ENCODE peak calls at places on chromosomes 2 and 18, in seven cellular contexts. K, N, Y, R, G, D and C are unnamed samples.

GRCh38 chr18:55588001-55588875 is at the start of gene TCF4:
- DNase-seq in D (peak), N (no peak), K (peak), Y (peak), R (peak), G (peak), C (peak)

GRCh38 chr2:203461736-203462135 is 73.4 kb downstream of the RAPH1 start:
- DNase-seq in Y (no peak), N (no peak), K (no peak), G (no peak), R (no peak), D (no peak), C (no peak)

GRCh38 chr2:70711191-70711590 is 56.8 kb downstream of the ADD2 start:
- DNase-seq in Y (no peak), R (no peak), N (no peak), G (no peak), D (no peak), K (no peak), C (no peak)

GRCh38 chr18:27244259-27244658 is 59.2 kb upstream of the CHST9 start:
- DNase-seq in K (no peak), R (no peak), G (no peak), D (no peak), N (no peak), Y (no peak), C (no peak)

GRCh38 chr2:26619096-26619495 is 22.1 kb downstream of the CIB4 start:
- DNase-seq in R (no peak), Y (no peak), G (no peak), N (no peak), K (no peak), D (no peak), C (no peak)

GRCh38 chr2:74632939-74633312 is 15.2 kb downstream of the M1AP start:
- DNase-seq in D (no peak), Y (no peak), G (no peak), R (no peak), K (peak), N (no peak), C (no peak)

GRCh38 chr2:143841935-143842334 is 678.0 kb downstream of the ZEB2 start:
- DNase-seq in K (peak), R (no peak), D (peak), G (no peak), Y (no peak), N (no peak), C (no peak)

GRCh38 chr2:237702439-237703397 is 75.3 kb downstream of the LRRFIP1 start:
- DNase-seq in D (peak), R (peak), Y (no peak), G (no peak), N (no peak), K (peak), C (peak)

GRCh38 chr2:223090540-223091235 is 38.7 kb downstream of the KCNE4 start:
- DNase-seq in G (no peak), K (no peak), R (no peak), Y (no peak), N (no peak), D (no peak), C (no peak)

GRCh38 chr2:156405586-156405985 is 30.6 kb upstream of the GPD2 start:
- DNase-seq in K (no peak), Y (no peak), D (peak), N (no peak), R (no peak), G (no peak), C (peak)

GRCh38 chr2:171159326-171160118 is 1.2 kb downstream of the TLK1 start:
- DNase-seq in N (peak), G (peak), R (peak), Y (peak), K (peak), D (peak), C (peak)

GRCh38 chr18:6056171-6056932 is 161.0 kb upstream of the TMEM200C start:
- DNase-seq in N (peak), K (peak), D (peak), R (no peak), Y (no peak), G (no peak), C (peak)

GRCh38 chr2:217964255-217964654 is 38.5 kb downstream of the TNS1 start:
- DNase-seq in N (no peak), R (no peak), D (no peak), Y (no peak), G (no peak), K (no peak), C (no peak)

GRCh38 chr2:204024503-204024902 is 87.9 kb downstream of the ICOS start:
- DNase-seq in G (peak), N (peak), K (peak), R (no peak), Y (peak), D (peak), C (peak)

GRCh38 chr2:156189143-156189542 is 143.4 kb downstream of the NR4A2 start:
- DNase-seq in D (no peak), K (no peak), N (no peak), G (peak), Y (no peak), R (no peak), C (no peak)

GRCh38 chr2:38622210-38622609 is 19.5 kb upstream of the HNRNPLL start:
- DNase-seq in K (no peak), G (no peak), N (no peak), D (no peak), R (no peak), Y (no peak), C (no peak)